ENCODE peak calls at places on chromosomes 3 and 15, in four cellular contexts. A, O, T and H are unnamed samples.

GRCh38 chr3:4972652-4973643 is 6.3 kb upstream of the BHLHE40 start:
- DNase-seq in A (no peak), O (no peak), T (no peak), H (no peak)

GRCh38 chr3:189981668-189982067 is 139.0 kb downstream of the P3H2 start:
- DNase-seq in A (no peak), O (no peak), T (no peak), H (no peak)

GRCh38 chr15:91113036-91113435 is 13.0 kb downstream of the SV2B start:
- DNase-seq in O (no peak), A (no peak), T (no peak), H (no peak)

GRCh38 chr3:117964814-117965213 is 1069.8 kb downstream of the IGSF11 start:
- DNase-seq in O (no peak), A (no peak), T (no peak), H (no peak)

GRCh38 chr3:187922704-187923393 is 177.6 kb upstream of the BCL6 start:
- DNase-seq in O (no peak), T (no peak), A (no peak), H (no peak)

GRCh38 chr15:74322558-74323180 is 44.8 kb downstream of the CYP11A1 start:
- DNase-seq in O (no peak), T (no peak), A (peak; percentile 59), H (peak; percentile 77)

GRCh38 chr3:40584625-40585189 is 59.9 kb downstream of the ZNF621 start:
- DNase-seq in A (peak; percentile 87), T (peak; percentile 82), O (peak; percentile 19), H (peak; percentile 92)

GRCh38 chr15:63277893-63278505 is 594 bp downstream of the APH1B start:
- DNase-seq in T (no peak), A (no peak), O (no peak), H (no peak)

GRCh38 chr3:105606052-105606451 is 239.3 kb downstream of the ALCAM start:
- DNase-seq in T (no peak), A (no peak), O (no peak), H (no peak)

GRCh38 chr3:100120693-100121092 is 6.4 kb upstream of the FILIP1L start:
- DNase-seq in A (no peak), O (no peak), T (no peak), H (no peak)

GRCh38 chr3:144743325-144743724 is 771.7 kb downstream of the DIPK2A start:
- DNase-seq in T (no peak), A (no peak), O (no peak), H (no peak)

GRCh38 chr3:40382617-40382979 is 4.4 kb upstream of the ENTPD3 start:
- DNase-seq in O (no peak), T (no peak), A (no peak), H (no peak)

GRCh38 chr3:17831366-17831765 is 88.9 kb upstream of the TBC1D5 start:
- DNase-seq in A (no peak), T (no peak), O (no peak), H (no peak)

GRCh38 chr3:184503647-184504046 is 57.9 kb upstream of the EPHB3 start:
- DNase-seq in A (no peak), O (no peak), T (no peak), H (no peak)
- TF ChIP-seq CTCF in A (no peak), O (no peak), T (no peak), H (no peak)

GRCh38 chr15:79922512-79923067 is 25.8 kb upstream of the MTHFS start:
- DNase-seq in A (no peak), O (no peak), T (no peak), H (no peak)
- H3K9me3 ChIP-seq in A (peaks cover 42% of the 10 kb centered on the region), O (peaks cover 35% of the 10 kb centered on the region), T (peaks cover 43% of the 10 kb centered on the region), H (peaks cover 36% of the 10 kb centered on the region)

DNA sequence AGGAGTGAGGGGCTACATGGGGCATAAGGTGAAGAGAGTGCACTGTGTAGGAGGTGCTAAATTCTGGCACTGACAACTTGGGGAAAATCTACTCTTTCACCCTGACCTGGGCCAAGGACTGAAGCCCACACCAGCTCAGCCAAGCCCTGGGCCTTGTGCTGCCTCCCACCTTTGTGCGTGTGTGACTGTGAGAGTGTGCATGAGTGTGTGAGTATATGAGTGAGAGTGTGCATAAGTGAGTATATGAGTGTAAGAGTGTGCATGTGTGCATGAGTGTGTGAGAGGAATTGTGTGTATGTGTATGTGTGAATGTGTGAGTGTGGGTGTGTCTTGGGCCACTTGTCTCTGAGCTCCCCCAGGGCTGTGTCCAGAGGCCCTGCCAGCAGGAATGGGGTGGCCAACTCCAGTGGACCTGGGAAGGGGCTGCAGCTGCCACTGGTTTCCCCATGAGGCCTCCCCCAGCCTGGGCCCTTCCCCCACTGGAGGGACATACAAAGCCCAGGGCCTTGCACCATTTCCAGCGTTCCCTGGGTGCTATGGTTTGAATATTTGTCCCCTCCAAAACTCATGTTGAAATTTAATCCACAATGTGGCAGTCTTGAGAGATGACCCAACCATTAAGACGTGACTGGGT is 15.2 kb downstream of the C3orf22 start:
- DNase-seq in T (no peak), A (peak; percentile 10), O (no peak), H (peak; percentile 33)
- H3K4me1 ChIP-seq in T (no peaks in the 10 kb centered on the region), A (no peaks in the 10 kb centered on the region), O (peaks cover 3% of the 10 kb centered on the region), H (peaks cover 10% of the 10 kb centered on the region)

GRCh38 chr15:79769081-79769481 is 127.7 kb downstream of the MTHFS start:
- DNase-seq in A (no peak), O (no peak), T (no peak), H (no peak)
- TF ChIP-seq CTCF in A (no peak), O (no peak), T (no peak), H (peak; percentile 19)

DNA sequence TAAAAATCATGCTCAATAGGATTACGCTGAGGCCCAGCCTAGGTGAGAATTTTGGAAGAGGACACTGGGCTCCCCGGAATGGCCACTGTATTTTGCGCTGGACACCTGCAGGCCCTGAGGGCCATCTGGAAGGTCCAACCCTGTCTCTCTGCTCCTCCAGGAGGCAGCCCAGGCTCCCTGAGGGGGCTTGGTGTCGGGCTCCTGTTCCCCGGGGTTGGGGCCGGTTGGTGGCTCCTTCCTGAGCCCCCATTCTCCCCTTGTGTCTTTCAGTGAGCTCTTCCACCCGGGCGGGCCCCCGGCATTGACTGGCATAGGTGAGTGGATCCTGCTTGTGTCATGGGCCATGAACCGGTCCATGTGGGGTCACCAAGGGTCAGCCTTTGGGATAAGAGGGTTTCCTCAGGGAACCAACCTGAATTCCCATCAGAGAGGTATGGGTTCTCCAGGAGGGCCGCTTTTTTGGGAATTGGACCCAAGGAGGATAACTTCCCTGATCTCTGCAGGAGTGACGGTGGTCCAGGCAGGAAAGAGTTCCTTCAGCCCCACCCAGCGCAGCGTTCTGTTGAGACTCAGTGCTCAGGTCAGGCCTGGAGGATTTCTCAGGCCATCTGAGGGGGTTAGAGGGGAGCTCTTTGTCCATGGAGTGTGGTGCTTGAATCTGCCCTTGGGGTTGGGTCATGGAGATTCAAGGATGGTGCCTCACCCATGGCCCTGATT is 187.8 kb downstream of the UBE3A start:
- DNase-seq in A (no peak), T (peak; percentile 13), O (no peak), H (peak; percentile 49)
- H3K9me3 ChIP-seq in A (peaks cover 94% of the 10 kb centered on the region), T (peaks cover 88% of the 10 kb centered on the region), O (peaks cover 13% of the 10 kb centered on the region), H (peaks cover 3% of the 10 kb centered on the region)

GRCh38 chr15:67170143-67170885 is 84.1 kb downstream of the AAGAB start:
- DNase-seq in O (no peak), T (peak; percentile 36), A (no peak), H (peak; percentile 45)
- H3K4me1 ChIP-seq in O (peaks cover 22% of the 10 kb centered on the region), T (peaks cover 6% of the 10 kb centered on the region), A (peaks cover 14% of the 10 kb centered on the region), H (peaks cover 11% of the 10 kb centered on the region)